ENCODE peak calls at places on chromosomes 3 and 15, in seven cellular contexts. K is WTC11; I is islet precursor cell; X is mesendoderm; C is posterior vena cava; Y is natural killer cell treated with Interleukin-12 subunit alpha and Interleukin-12 subunit beta and Interleukin-15 and Interleukin-18, amount 100 ng/mL, for 72 hours; W is posterior cingulate gyrus. P is an unnamed sample.

GRCh38 chr3:46276497-46277099 is 34.3 kb downstream of the CCR3 start:
- DNase-seq in K (peak), I (peak), X (peak), C (peak), Y (peak), W (no peak), P (peak)

GRCh38 chr3:133535971-133536634 is 37.4 kb upstream of the CDV3 start:
- DNase-seq in K (no peak), I (no peak), X (no peak), C (no peak), Y (no peak), W (no peak), P (no peak)

GRCh38 chr3:12221663-12222062 is 63.0 kb upstream of the TIMP4 start:
- DNase-seq in K (no peak), I (no peak), X (peak), C (no peak), Y (no peak), W (no peak), P (no peak)

GRCh38 chr15:86756688-86757087 is 677.0 kb downstream of the AGBL1 start:
- DNase-seq in K (no peak), I (no peak), X (peak), C (no peak), Y (no peak), W (no peak), P (no peak)

GRCh38 chr3:60277376-60277800 is 973.9 kb downstream of the FHIT start:
- DNase-seq in K (no peak), I (no peak), X (peak), C (no peak), Y (no peak), W (no peak), P (no peak)

GRCh38 chr3:98343647-98344507 is 9.8 kb upstream of the OR5K4 start:
- DNase-seq in K (peak), I (peak), X (peak), C (no peak), Y (no peak), W (no peak), P (peak)

GRCh38 chr3:143634991-143635390 is 213.3 kb downstream of the SLC9A9 start:
- DNase-seq in K (no peak), I (no peak), X (no peak), C (no peak), Y (no peak), W (peak), P (no peak)

GRCh38 chr3:113514265-113514769 is 639 bp downstream of the SPICE1 start:
- DNase-seq in K (no peak), I (no peak), X (no peak), C (no peak), Y (no peak), W (no peak), P (no peak)

GRCh38 chr3:6204891-6205290 is 656.0 kb upstream of the GRM7 start:
- DNase-seq in K (no peak), I (no peak), X (no peak), C (no peak), Y (no peak), W (no peak), P (no peak)

GRCh38 chr3:3170998-3171397 is 8.5 kb downstream of the CRBN start:
- DNase-seq in K (no peak), I (no peak), X (peak), C (no peak), Y (no peak), W (no peak), P (no peak)

GRCh38 chr3:111299070-111299672 is 227.6 kb downstream of the NECTIN3 start:
- DNase-seq in K (no peak), I (peak), X (peak), C (no peak), Y (no peak), W (no peak), P (no peak)

GRCh38 chr15:72532991-72533601 is 59.0 kb downstream of the ARIH1 start:
- DNase-seq in K (peak), I (no peak), X (peak), C (no peak), Y (no peak), W (no peak), P (no peak)

GRCh38 chr15:76330281-76330680 is 6.3 kb upstream of the ISL2 start:
- DNase-seq in K (peak), I (no peak), X (peak), C (no peak), Y (no peak), W (no peak), P (no peak)

P was measured in H1.